ENCODE peak calls at places on chromosomes 12 and 14, in eight cellular contexts. R, D, F, Y, E, C, W and X are unnamed samples.

GRCh38 chr12:13114251-13115052 is 11.0 kb upstream of the GSG1 start:
- DNase-seq in C (no peak), Y (peak), W (no peak), R (no peak), D (no peak), E (no peak), F (no peak), X (no peak)

GRCh38 chr14:81366259-81366658 is 33.9 kb downstream of the STON2 start:
- DNase-seq in C (peak), R (no peak), D (peak), F (no peak), E (no peak), W (no peak), Y (peak), X (no peak)

GRCh38 chr12:122366685-122367475 is 55.6 kb downstream of the CLIP1 start:
- DNase-seq in D (peak), Y (peak), C (no peak), W (peak), R (no peak), E (no peak), F (peak), X (no peak)

GRCh38 chr14:58731465-58732330 is 93.9 kb downstream of the DACT1 start:
- DNase-seq in E (no peak), Y (no peak), C (no peak), W (peak), D (peak), F (no peak), R (no peak), X (no peak)

GRCh38 chr12:120376416-120376815 is 7.5 kb upstream of the MSI1 start:
- DNase-seq in Y (peak), E (no peak), W (no peak), F (no peak), D (no peak), R (no peak), C (no peak), X (no peak)

GRCh38 chr12:6538420-6539275 is 4.3 kb downstream of the GAPDH start:
- DNase-seq in C (peak), D (peak), Y (peak), E (no peak), W (peak), F (no peak), R (no peak), X (no peak)

GRCh38 chr14:34347683-34348082 is 114.4 kb downstream of the SPTSSA start:
- DNase-seq in E (no peak), W (no peak), F (no peak), Y (no peak), R (peak), D (no peak), C (no peak), X (no peak)

GRCh38 chr12:49503674-49504180 is 35.1 kb upstream of the KCNH3 start:
- DNase-seq in E (no peak), F (no peak), W (peak), Y (no peak), C (no peak), R (no peak), D (peak), X (no peak)

GRCh38 chr12:92185052-92185451 is 39.4 kb upstream of the BTG1 start:
- DNase-seq in E (no peak), F (no peak), Y (no peak), D (no peak), C (no peak), W (no peak), R (no peak), X (no peak)

GRCh38 chr14:99718811-99719192 is 34.7 kb downstream of the CYP46A1 start:
- DNase-seq in W (no peak), C (no peak), D (no peak), Y (no peak), E (no peak), F (no peak), R (peak), X (no peak)